ENCODE peak calls at places on chromosomes 3 and 15, in four cellular contexts. One of them, this sample, is unnamed.

GRCh38 chr15:90617668-90618097 is 88.0 kb downstream of the CRTC3 start:
- DNase-seq in heart right ventricle: no peak
- DNase-seq in ELR: no peak
- DNase-seq in posterior vena cava: no peak
- DNase-seq in this sample: no peak

GRCh38 chr3:48155122-48155521 is 33.1 kb downstream of the CDC25A start:
- DNase-seq in heart right ventricle: no peak
- DNase-seq in ELR: peak; percentile 92
- DNase-seq in posterior vena cava: no peak
- DNase-seq in this sample: no peak

GRCh38 chr3:143825513-143825912 is 22.8 kb downstream of the SLC9A9 start:
- DNase-seq in heart right ventricle: no peak
- DNase-seq in ELR: no peak
- DNase-seq in posterior vena cava: no peak
- DNase-seq in this sample: peak; percentile 30

GRCh38 chr3:73461582-73461981 is 163.2 kb downstream of the PDZRN3 start:
- DNase-seq in heart right ventricle: peak; percentile 26
- DNase-seq in ELR: peak; percentile 3
- DNase-seq in posterior vena cava: no peak
- DNase-seq in this sample: no peak

GRCh38 chr3:18111702-18112311 is 313.3 kb downstream of the SATB1 start:
- DNase-seq in heart right ventricle: no peak
- DNase-seq in ELR: peak; percentile 61
- DNase-seq in posterior vena cava: no peak
- DNase-seq in this sample: no peak

GRCh38 chr3:126357299-126358037 is at the start of gene KLF15:
- DNase-seq in heart right ventricle: peak; percentile 91
- DNase-seq in ELR: peak; percentile 86
- DNase-seq in posterior vena cava: peak; percentile 95
- DNase-seq in this sample: peak; percentile 67

GRCh38 chr15:56679247-56679646 is 54.1 kb downstream of the ZNF280D start:
- DNase-seq in heart right ventricle: no peak
- DNase-seq in ELR: no peak
- DNase-seq in posterior vena cava: no peak
- DNase-seq in this sample: no peak

GRCh38 chr15:31495281-31495680 is 168.6 kb downstream of the KLF13 start:
- DNase-seq in heart right ventricle: no peak
- DNase-seq in ELR: no peak
- DNase-seq in posterior vena cava: peak; percentile 37
- DNase-seq in this sample: peak; percentile 2

GRCh38 chr3:127115691-127116351 is 77.1 kb upstream of the PRR23E start:
- DNase-seq in heart right ventricle: no peak
- DNase-seq in ELR: no peak
- DNase-seq in posterior vena cava: no peak
- DNase-seq in this sample: no peak

GRCh38 chr3:8938021-8938420 is 25.3 kb downstream of the RAD18 start:
- DNase-seq in heart right ventricle: no peak
- DNase-seq in ELR: peak; percentile 66
- DNase-seq in posterior vena cava: no peak
- DNase-seq in this sample: no peak

GRCh38 chr15:36590838-36591237 is 11.4 kb downstream of the CDIN1 start:
- DNase-seq in heart right ventricle: no peak
- DNase-seq in ELR: peak; percentile 97
- DNase-seq in posterior vena cava: no peak
- DNase-seq in this sample: no peak

GRCh38 chr3:175335229-175335628 is 476.1 kb downstream of the NAALADL2 start:
- DNase-seq in heart right ventricle: no peak
- DNase-seq in ELR: no peak
- DNase-seq in posterior vena cava: no peak
- DNase-seq in this sample: no peak

GRCh38 chr3:127074900-127075360 is 92.0 kb downstream of the PLXNA1 start:
- DNase-seq in heart right ventricle: no peak
- DNase-seq in ELR: peak; percentile 40
- DNase-seq in posterior vena cava: peak; percentile 89
- DNase-seq in this sample: no peak

GRCh38 chr15:48650931-48651330 is 5.4 kb upstream of the FBN1 start:
- DNase-seq in heart right ventricle: no peak
- DNase-seq in ELR: no peak
- DNase-seq in posterior vena cava: no peak
- DNase-seq in this sample: no peak

GRCh38 chr3:69443554-69443953 is 57.7 kb upstream of the FRMD4B start:
- DNase-seq in heart right ventricle: no peak
- DNase-seq in ELR: no peak
- DNase-seq in posterior vena cava: no peak
- DNase-seq in this sample: no peak

GRCh38 chr3:23800731-23801130 is 5.0 kb upstream of the UBE2E1 start:
- DNase-seq in heart right ventricle: no peak
- DNase-seq in ELR: peak; percentile 29
- DNase-seq in posterior vena cava: no peak
- DNase-seq in this sample: no peak

GRCh38 chr3:46110701-46111493 is 83.6 kb upstream of the XCR1 start:
- DNase-seq in heart right ventricle: no peak
- DNase-seq in ELR: peak; percentile 93
- DNase-seq in posterior vena cava: no peak
- DNase-seq in this sample: no peak

GRCh38 chr15:100869151-100869999 is 10.3 kb upstream of the ALDH1A3 start:
- DNase-seq in heart right ventricle: no peak
- DNase-seq in ELR: peak; percentile 25
- DNase-seq in posterior vena cava: no peak
- DNase-seq in this sample: no peak

GRCh38 chr3:170780955-170781354 is 89.0 kb downstream of the RPL22L1 start:
- DNase-seq in heart right ventricle: no peak
- DNase-seq in ELR: no peak
- DNase-seq in posterior vena cava: no peak
- DNase-seq in this sample: no peak

GRCh38 chr3:67593761-67594234 is 60.6 kb downstream of the SUCLG2 start:
- DNase-seq in heart right ventricle: no peak
- DNase-seq in ELR: peak; percentile 43
- DNase-seq in posterior vena cava: no peak
- DNase-seq in this sample: no peak

GRCh38 chr3:156356537-156357363 is 198.2 kb downstream of the SSR3 start:
- DNase-seq in heart right ventricle: no peak
- DNase-seq in ELR: no peak
- DNase-seq in posterior vena cava: no peak
- DNase-seq in this sample: no peak

GRCh38 chr3:157939166-157939565 is 167.1 kb downstream of the SHOX2 start:
- DNase-seq in heart right ventricle: no peak
- DNase-seq in ELR: no peak
- DNase-seq in posterior vena cava: no peak
- DNase-seq in this sample: no peak

GRCh38 chr15:43934480-43934879 is 107.7 kb downstream of the WDR76 start:
- DNase-seq in heart right ventricle: no peak
- DNase-seq in ELR: peak; percentile 17
- DNase-seq in posterior vena cava: no peak
- DNase-seq in this sample: no peak

GRCh38 chr15:66900586-66901310 is 164.7 kb upstream of the SMAD3 start:
- DNase-seq in heart right ventricle: no peak
- DNase-seq in ELR: no peak
- DNase-seq in posterior vena cava: peak; percentile 66
- DNase-seq in this sample: no peak

GRCh38 chr3:106711650-106712049 is 665.6 kb upstream of the CCDC54 start:
- DNase-seq in heart right ventricle: no peak
- DNase-seq in ELR: peak; percentile 82
- DNase-seq in posterior vena cava: no peak
- DNase-seq in this sample: no peak

GRCh38 chr15:81332326-81332725 is 8.4 kb upstream of the STARD5 start:
- DNase-seq in heart right ventricle: no peak
- DNase-seq in ELR: no peak
- DNase-seq in posterior vena cava: no peak
- DNase-seq in this sample: no peak

GRCh38 chr3:3589715-3590130 is 209.5 kb upstream of the LRRN1 start:
- DNase-seq in heart right ventricle: no peak
- DNase-seq in ELR: no peak
- DNase-seq in posterior vena cava: no peak
- DNase-seq in this sample: no peak

GRCh38 chr15:68408526-68408925 is 23.4 kb downstream of the ITGA11 start:
- DNase-seq in heart right ventricle: no peak
- DNase-seq in ELR: no peak
- DNase-seq in posterior vena cava: peak; percentile 15
- DNase-seq in this sample: no peak

GRCh38 chr3:195540526-195540925 is 2.6 kb downstream of the PPP1R2 start:
- DNase-seq in heart right ventricle: no peak
- DNase-seq in ELR: no peak
- DNase-seq in posterior vena cava: no peak
- DNase-seq in this sample: no peak

GRCh38 chr15:48533982-48534381 is 111.5 kb downstream of the FBN1 start:
- DNase-seq in heart right ventricle: no peak
- DNase-seq in ELR: no peak
- DNase-seq in posterior vena cava: no peak
- DNase-seq in this sample: no peak

GRCh38 chr3:58161435-58162398 is 49.1 kb downstream of the DNASE1L3 start:
- DNase-seq in heart right ventricle: no peak
- DNase-seq in ELR: peak; percentile 97
- DNase-seq in posterior vena cava: peak; percentile 90
- DNase-seq in this sample: no peak

GRCh38 chr3:186653079-186653710 is 12.6 kb upstream of the HRG start:
- DNase-seq in heart right ventricle: no peak
- DNase-seq in ELR: no peak
- DNase-seq in posterior vena cava: no peak
- DNase-seq in this sample: no peak

GRCh38 chr15:38651328-38652038 is 86.9 kb upstream of the RASGRP1 start:
- DNase-seq in heart right ventricle: no peak
- DNase-seq in ELR: no peak
- DNase-seq in posterior vena cava: no peak
- DNase-seq in this sample: peak; percentile 44

GRCh38 chr3:112623213-112623612 is 17.7 kb downstream of the CCDC80 start:
- DNase-seq in heart right ventricle: no peak
- DNase-seq in ELR: no peak
- DNase-seq in posterior vena cava: no peak
- DNase-seq in this sample: no peak

GRCh38 chr3:128327606-128328031 is 139.1 kb downstream of the DNAJB8 start:
- DNase-seq in heart right ventricle: no peak
- DNase-seq in ELR: no peak
- DNase-seq in posterior vena cava: peak; percentile 69
- DNase-seq in this sample: no peak

GRCh38 chr15:55796321-55796965 is 53.5 kb upstream of the PRTG start:
- DNase-seq in heart right ventricle: no peak
- DNase-seq in ELR: peak; percentile 34
- DNase-seq in posterior vena cava: no peak
- DNase-seq in this sample: no peak

GRCh38 chr15:74783072-74783807 is 1.4 kb downstream of the CSK start:
- DNase-seq in heart right ventricle: no peak
- DNase-seq in ELR: peak; percentile 60
- DNase-seq in posterior vena cava: peak; percentile 80
- DNase-seq in this sample: no peak

This sample was measured in stimulated activated CD4-positive, alpha-beta T cell treated with anti-CD3 and anti-CD28 coated beads, Interleukin-4, amount 100 ng/mL, for 24 hours.